ENCODE peak calls at places on chromosome 4, in ten cellular contexts. Q is mammary epithelial cell; H is activated T-cell treated with anti-CD3 and anti-CD28 coated beads for 1 hour; T is left colon; F is NCI-H1930; K is astrocyte of the spinal cord; P is fibroblast of lung; G is stimulated activated CD4-positive, alpha-beta T cell treated with anti-CD3 and anti-CD28 coated beads, Interleukin-4, amount 100 ng/mL, for 48 hours; M is nucleus accumbens; L is amniotic stem cell. D is an unnamed sample.

GRCh38 chr4:101604976-101605375 is 185.6 kb upstream of the BANK1 start:
- DNase-seq in Q (no peak), G (no peak), L (no peak), F (no peak), H (no peak), P (no peak), M (no peak), K (peak), T (no peak), D (no peak)

GRCh38 chr4:13891544-13891939 is 264.0 kb upstream of the BOD1L1 start:
- DNase-seq in T (no peak), H (no peak), Q (no peak), P (no peak), G (no peak), L (no peak), K (peak), F (no peak), M (no peak), D (no peak)

GRCh38 chr4:8050555-8051206 is 107.9 kb downstream of the ABLIM2 start:
- DNase-seq in G (no peak), H (no peak), M (peak), K (peak), P (peak), T (peak), F (no peak), L (no peak), Q (no peak), D (no peak)

GRCh38 chr4:973431-974397 is at the start of gene DGKQ:
- DNase-seq in L (peak), T (peak), Q (peak), K (peak), F (peak), G (peak), P (peak), H (peak), M (peak), D (peak)

GRCh38 chr4:38717604-38718003 is 53.6 kb downstream of the KLF3 start:
- DNase-seq in L (no peak), P (peak), H (no peak), M (no peak), G (no peak), F (no peak), T (no peak), Q (peak), K (no peak), D (no peak)

GRCh38 chr4:145736241-145736831 is 56.4 kb downstream of the C4orf51 start:
- DNase-seq in F (no peak), T (peak), K (peak), M (no peak), Q (no peak), L (no peak), P (peak), G (no peak), H (no peak), D (no peak)

GRCh38 chr4:73856518-73856917 is 3.4 kb downstream of the PF4V1 start:
- DNase-seq in H (no peak), L (no peak), P (peak), F (no peak), M (no peak), T (no peak), G (no peak), Q (no peak), K (peak), D (no peak)

GRCh38 chr4:177448850-177449249 is 6.6 kb upstream of the AGA start:
- DNase-seq in H (no peak), P (peak), F (no peak), G (no peak), L (peak), K (peak), Q (peak), T (no peak), M (no peak), D (no peak)